ENCODE peak calls at places on chromosomes 11 and 22, in ten cellular contexts. Q is stimulated activated CD4-positive, alpha-beta T cell treated with anti-CD3 and anti-CD28 coated beads, Interleukin-15, amount 100 ng/mL, for 24 hours; E is transverse colon; Y is Right ventricle myocardium inferior; C is T-helper 2 cell; W is stimulated activated naive B cell treated with anti-CD40 and anti-IgM and Interleukin-4, amounts not matched to agents 10 μg/mL and 1 μg/mL and 100 μg/mL, for 72 hours; P is MM.1S; J is HFF-Myc; F is mucosa of gallbladder; U is left lung. L is an unnamed sample.
A peak's percentile ranks its signal among the peaks of the same experiment; 100 is the strongest.

GRCh38 chr11:76802151-76802550 is 19.0 kb downstream of the TSKU start:
- DNase-seq in J (no peak), C (no peak), F (no peak), P (no peak), W (no peak), Y (no peak), Q (no peak), U (no peak), E (no peak), L (no peak)

GRCh38 chr11:14270690-14271542 is 88.1 kb downstream of the RRAS2 start:
- DNase-seq in J (no peak), Q (peak; percentile 31), C (no peak), W (no peak), E (no peak), Y (no peak), P (peak; percentile 36), U (no peak), F (no peak), L (no peak)

GRCh38 chr22:49776891-49777290 is 50.8 kb downstream of the BRD1 start:
- DNase-seq in F (no peak), E (no peak), Q (no peak), C (no peak), U (peak; percentile 70), W (no peak), P (no peak), Y (no peak), J (no peak), L (no peak)

GRCh38 chr22:36818010-36818642 is 1.3 kb upstream of the PVALB start:
- DNase-seq in Q (no peak), J (no peak), P (no peak), C (no peak), U (no peak), Y (no peak), E (no peak), W (no peak), F (no peak), L (no peak)

GRCh38 chr11:119773016-119773415 is 44.0 kb upstream of the NECTIN1 start:
- DNase-seq in F (no peak), Y (no peak), W (no peak), E (no peak), J (no peak), C (no peak), P (no peak), Q (no peak), U (no peak), L (no peak)

GRCh38 chr22:20463324-20464095 is 25.9 kb upstream of the SCARF2 start:
- DNase-seq in U (no peak), Y (no peak), P (peak; percentile 51), C (no peak), F (no peak), Q (no peak), W (peak; percentile 23), E (no peak), J (no peak), L (peak; percentile 19)

GRCh38 chr22:17783773-17784480 is 9.7 kb upstream of the BID start:
- DNase-seq in Q (no peak), C (no peak), J (no peak), Y (peak; percentile 32), P (no peak), E (no peak), U (no peak), W (no peak), F (no peak), L (no peak)

GRCh38 chr11:36308577-36308976 is 12.5 kb downstream of the PRR5L start:
- DNase-seq in Q (no peak), P (no peak), C (no peak), E (no peak), W (no peak), F (peak; percentile 51), J (no peak), Y (no peak), U (no peak), L (no peak)

GRCh38 chr11:118051611-118052461 is 25.0 kb upstream of the TMPRSS4 start:
- DNase-seq in J (no peak), E (peak; percentile 34), C (no peak), Y (no peak), W (no peak), Q (peak; percentile 69), F (no peak), U (no peak), P (peak; percentile 30), L (no peak)

GRCh38 chr22:29625090-29625825 is 21.8 kb downstream of the NF2 start:
- DNase-seq in J (peak; percentile 45), C (no peak), F (peak; percentile 49), P (peak; percentile 48), E (peak; percentile 34), Q (peak; percentile 48), Y (no peak), U (no peak), W (no peak), L (no peak)

GRCh38 chr11:76385903-76386302 is 4.8 kb downstream of the GVQW3 start:
- DNase-seq in W (no peak), P (no peak), F (peak; percentile 15), J (no peak), C (no peak), E (peak; percentile 53), U (no peak), Q (no peak), Y (no peak), L (no peak)

GRCh38 chr11:112085822-112086421 is 634 bp downstream of the TIMM8B start:
- DNase-seq in U (no peak), Y (no peak), C (no peak), J (no peak), F (no peak), W (no peak), E (peak; percentile 37), P (peak; percentile 49), Q (peak; percentile 59), L (no peak)

GRCh38 chr11:93189462-93189861 is 8.3 kb downstream of the SLC36A4 start:
- DNase-seq in Q (no peak), J (no peak), E (no peak), C (no peak), P (no peak), F (no peak), W (no peak), Y (no peak), U (no peak), L (no peak)

GRCh38 chr11:11681536-11681935 is 59.7 kb upstream of the GALNT18 start:
- DNase-seq in E (no peak), J (no peak), W (no peak), U (no peak), Q (no peak), Y (no peak), C (no peak), P (no peak), F (no peak), L (no peak)

GRCh38 chr11:60831501-60832079 is 10.3 kb upstream of the CCDC86 start:
- DNase-seq in F (no peak), Q (no peak), W (no peak), P (no peak), E (no peak), U (no peak), C (no peak), J (no peak), Y (no peak), L (no peak)

GRCh38 chr11:72786305-72787261 is 7.3 kb downstream of the STARD10 start:
- DNase-seq in F (peak; percentile 79), Y (no peak), J (no peak), U (no peak), P (no peak), W (no peak), C (no peak), E (peak; percentile 81), Q (no peak), L (no peak)

GRCh38 chr11:119739021-119739703 is 10.2 kb upstream of the NECTIN1 start:
- DNase-seq in C (no peak), P (no peak), Y (no peak), Q (no peak), E (peak; percentile 73), W (no peak), F (no peak), U (no peak), J (no peak), L (no peak)

GRCh38 chr11:41784513-41785335 is 325.3 kb upstream of the LRRC4C start:
- DNase-seq in F (peak; percentile 50), W (no peak), U (peak; percentile 27), P (no peak), J (no peak), C (no peak), Q (no peak), E (peak; percentile 34), Y (no peak), L (no peak)

GRCh38 chr11:124627546-124627945 is 4.9 kb downstream of the TBRG1 start:
- DNase-seq in J (no peak), Y (no peak), E (no peak), F (no peak), U (no peak), C (no peak), Q (no peak), W (no peak), P (no peak), L (no peak)

GRCh38 chr11:63907808-63908530 is 9.0 kb downstream of the RCOR2 start:
- DNase-seq in C (no peak), U (no peak), Q (no peak), E (no peak), F (no peak), P (no peak), Y (no peak), W (no peak), J (no peak), L (no peak)

GRCh38 chr11:122954455-122954854 is 27.2 kb downstream of the BSX start:
- DNase-seq in Q (no peak), Y (no peak), F (no peak), P (no peak), U (no peak), C (no peak), E (no peak), W (no peak), J (no peak), L (no peak)

GRCh38 chr11:61071208-61071681 is 31.0 kb upstream of the CD5 start:
- DNase-seq in Y (no peak), P (no peak), F (no peak), J (no peak), Q (peak; percentile 72), E (peak; percentile 32), W (no peak), C (no peak), U (no peak), L (no peak)

GRCh38 chr22:46803031-46803880 is 40.8 kb downstream of the TBC1D22A start:
- DNase-seq in Q (peak; percentile 77), E (peak; percentile 58), Y (peak; percentile 89), U (peak; percentile 93), W (peak; percentile 47), P (peak; percentile 68), C (peak; percentile 46), F (peak; percentile 21), J (no peak), L (no peak)

GRCh38 chr22:17217179-17217578 is 2.1 kb downstream of the ADA2 start:
- DNase-seq in F (no peak), P (peak; percentile 71), Q (no peak), J (no peak), C (no peak), U (peak; percentile 2), W (no peak), E (no peak), Y (no peak), L (no peak)

GRCh38 chr11:61742391-61742790 is 10.0 kb upstream of the MYRF start:
- DNase-seq in Q (no peak), C (no peak), E (peak; percentile 41), Y (no peak), U (no peak), F (peak; percentile 50), P (no peak), J (no peak), W (no peak), L (peak; percentile 69)

GRCh38 chr11:122192634-122193245 is 76.7 kb upstream of the BLID start:
- DNase-seq in U (no peak), W (no peak), E (no peak), Q (no peak), P (no peak), F (no peak), C (no peak), J (no peak), Y (no peak), L (no peak)

GRCh38 chr22:46352691-46353386 is 17.3 kb downstream of the TRMU start:
- DNase-seq in W (peak; percentile 60), J (peak; percentile 9), F (no peak), C (no peak), E (peak; percentile 6), P (no peak), Q (peak; percentile 39), Y (peak; percentile 73), U (peak; percentile 85), L (peak; percentile 43)

GRCh38 chr22:45768490-45768889 is 96.9 kb downstream of the ATXN10 start:
- DNase-seq in W (no peak), Q (no peak), Y (no peak), P (no peak), E (no peak), J (no peak), C (no peak), U (no peak), F (no peak), L (no peak)

L was measured in aorta.